ENCODE peak calls at places on chromosome 22, in five cellular contexts. One of them, this sample, is unnamed.

GRCh38 chr22:46373838-46374662 is 38.5 kb downstream of the TRMU start:
- DNase-seq in anterior cingulate cortex: no peak
- DNase-seq in T-helper 9 cell: no peak
- DNase-seq in NCI-H510A: no peak
- DNase-seq in GDM1: peak; percentile 83
- DNase-seq in this sample: no peak

GRCh38 chr22:50269573-50270301 is 443 bp downstream of the MAPK11 start:
- DNase-seq in anterior cingulate cortex: no peak
- DNase-seq in T-helper 9 cell: peak; percentile 17
- DNase-seq in NCI-H510A: no peak
- DNase-seq in GDM1: peak; percentile 34
- DNase-seq in this sample: no peak

GRCh38 chr22:45058622-45058912 is 48.8 kb upstream of the PHF21B start:
- DNase-seq in anterior cingulate cortex: no peak
- DNase-seq in T-helper 9 cell: no peak
- DNase-seq in NCI-H510A: no peak
- DNase-seq in GDM1: no peak
- DNase-seq in this sample: no peak

GRCh38 chr22:50701428-50702154 is 29.0 kb downstream of the SHANK3 start:
- DNase-seq in anterior cingulate cortex: no peak
- DNase-seq in T-helper 9 cell: no peak
- DNase-seq in NCI-H510A: no peak
- DNase-seq in GDM1: no peak
- DNase-seq in this sample: no peak

GRCh38 chr22:44037519-44038370 is 13.6 kb downstream of the PARVB start:
- DNase-seq in anterior cingulate cortex: no peak
- DNase-seq in T-helper 9 cell: no peak
- DNase-seq in NCI-H510A: no peak
- DNase-seq in GDM1: no peak
- DNase-seq in this sample: no peak

GRCh38 chr22:40853330-40853729 is 3.1 kb downstream of the ST13 start:
- DNase-seq in anterior cingulate cortex: no peak
- DNase-seq in T-helper 9 cell: no peak
- DNase-seq in NCI-H510A: no peak
- DNase-seq in GDM1: no peak
- DNase-seq in this sample: no peak

GRCh38 chr22:50192825-50193204 is 7.1 kb downstream of the TRABD start:
- DNase-seq in anterior cingulate cortex: no peak
- DNase-seq in T-helper 9 cell: peak; percentile 54
- DNase-seq in NCI-H510A: no peak
- DNase-seq in GDM1: no peak
- DNase-seq in this sample: peak; percentile 35

GRCh38 chr22:28246392-28246791 is 327.3 kb upstream of the PITPNB start:
- DNase-seq in anterior cingulate cortex: no peak
- DNase-seq in T-helper 9 cell: no peak
- DNase-seq in NCI-H510A: no peak
- DNase-seq in GDM1: no peak
- DNase-seq in this sample: no peak

GRCh38 chr22:46043816-46044717 is 67.1 kb upstream of the WNT7B start:
- DNase-seq in anterior cingulate cortex: no peak
- DNase-seq in T-helper 9 cell: no peak
- DNase-seq in NCI-H510A: peak; percentile 39
- DNase-seq in GDM1: no peak
- DNase-seq in this sample: no peak